ENCODE peak calls at places on chromosomes 16 and 17, in six cellular contexts. One of them, this sample, is unnamed.
A peak's percentile ranks its signal among the peaks of the same experiment; 100 is the strongest.

GRCh38 chr16:51359141-51359960 is 208.3 kb upstream of the SALL1 start:
- DNase-seq in H9: peak; percentile 43
- DNase-seq in AG10803: peak; percentile 11
- DNase-seq in central memory CD4-positive, alpha-beta T cell: no peak
- DNase-seq in stimulated activated CD4-positive, alpha-beta T cell treated with anti-CD3 and anti-CD28 coated beads, Interleukin-2, amount 100 ng/mL, for 24 hours: no peak
- DNase-seq in RCC 7860: no peak
- DNase-seq in this sample: peak; percentile 60

GRCh38 chr17:2975469-2975958 is 87.9 kb downstream of the OR1D5 start:
- DNase-seq in H9: peak; percentile 27
- DNase-seq in AG10803: no peak
- DNase-seq in central memory CD4-positive, alpha-beta T cell: no peak
- DNase-seq in stimulated activated CD4-positive, alpha-beta T cell treated with anti-CD3 and anti-CD28 coated beads, Interleukin-2, amount 100 ng/mL, for 24 hours: no peak
- DNase-seq in RCC 7860: peak; percentile 53
- DNase-seq in this sample: no peak

GRCh38 chr17:47099987-47100711 is 88.9 kb downstream of the CDC27 start:
- DNase-seq in H9: peak; percentile 92
- DNase-seq in AG10803: peak; percentile 84
- DNase-seq in central memory CD4-positive, alpha-beta T cell: peak; percentile 84
- DNase-seq in stimulated activated CD4-positive, alpha-beta T cell treated with anti-CD3 and anti-CD28 coated beads, Interleukin-2, amount 100 ng/mL, for 24 hours: peak; percentile 93
- DNase-seq in RCC 7860: peak; percentile 79
- DNase-seq in this sample: peak; percentile 86

GRCh38 chr16:69482410-69482951 is 58.1 kb downstream of the CYB5B start:
- DNase-seq in H9: no peak
- DNase-seq in AG10803: peak; percentile 90
- DNase-seq in central memory CD4-positive, alpha-beta T cell: no peak
- DNase-seq in stimulated activated CD4-positive, alpha-beta T cell treated with anti-CD3 and anti-CD28 coated beads, Interleukin-2, amount 100 ng/mL, for 24 hours: no peak
- DNase-seq in RCC 7860: no peak
- DNase-seq in this sample: no peak

GRCh38 chr17:19533718-19534561 is at the start of gene SLC47A1:
- DNase-seq in H9: peak; percentile 63
- DNase-seq in AG10803: no peak
- DNase-seq in central memory CD4-positive, alpha-beta T cell: no peak
- DNase-seq in stimulated activated CD4-positive, alpha-beta T cell treated with anti-CD3 and anti-CD28 coated beads, Interleukin-2, amount 100 ng/mL, for 24 hours: peak; percentile 52
- DNase-seq in RCC 7860: no peak
- DNase-seq in this sample: peak; percentile 89

GRCh38 chr17:81967533-81968395 is 6.8 kb upstream of the NOTUM start:
- DNase-seq in H9: peak; percentile 95
- DNase-seq in AG10803: peak; percentile 71
- DNase-seq in central memory CD4-positive, alpha-beta T cell: peak; percentile 84
- DNase-seq in stimulated activated CD4-positive, alpha-beta T cell treated with anti-CD3 and anti-CD28 coated beads, Interleukin-2, amount 100 ng/mL, for 24 hours: peak; percentile 90
- DNase-seq in RCC 7860: no peak
- DNase-seq in this sample: peak; percentile 95

GRCh38 chr17:31918701-31919128 is 17.2 kb upstream of the UTP6 start:
- DNase-seq in H9: no peak
- DNase-seq in AG10803: no peak
- DNase-seq in central memory CD4-positive, alpha-beta T cell: no peak
- DNase-seq in stimulated activated CD4-positive, alpha-beta T cell treated with anti-CD3 and anti-CD28 coated beads, Interleukin-2, amount 100 ng/mL, for 24 hours: no peak
- DNase-seq in RCC 7860: no peak
- DNase-seq in this sample: no peak

GRCh38 chr17:17593222-17593620 is 1.7 kb upstream of the PEMT start:
- DNase-seq in H9: no peak
- DNase-seq in AG10803: no peak
- DNase-seq in central memory CD4-positive, alpha-beta T cell: no peak
- DNase-seq in stimulated activated CD4-positive, alpha-beta T cell treated with anti-CD3 and anti-CD28 coated beads, Interleukin-2, amount 100 ng/mL, for 24 hours: no peak
- DNase-seq in RCC 7860: no peak
- DNase-seq in this sample: no peak

GRCh38 chr16:66569827-66570405 is 3.7 kb downstream of the CMTM1 start:
- DNase-seq in H9: no peak
- DNase-seq in AG10803: peak; percentile 41
- DNase-seq in central memory CD4-positive, alpha-beta T cell: no peak
- DNase-seq in stimulated activated CD4-positive, alpha-beta T cell treated with anti-CD3 and anti-CD28 coated beads, Interleukin-2, amount 100 ng/mL, for 24 hours: no peak
- DNase-seq in RCC 7860: no peak
- DNase-seq in this sample: no peak

GRCh38 chr17:27445971-27446370 is 10.3 kb upstream of the KSR1 start:
- DNase-seq in H9: no peak
- DNase-seq in AG10803: no peak
- DNase-seq in central memory CD4-positive, alpha-beta T cell: no peak
- DNase-seq in stimulated activated CD4-positive, alpha-beta T cell treated with anti-CD3 and anti-CD28 coated beads, Interleukin-2, amount 100 ng/mL, for 24 hours: no peak
- DNase-seq in RCC 7860: no peak
- DNase-seq in this sample: no peak

GRCh38 chr17:41985919-41986318 is 19.3 kb downstream of the CNP start:
- DNase-seq in H9: no peak
- DNase-seq in AG10803: no peak
- DNase-seq in central memory CD4-positive, alpha-beta T cell: no peak
- DNase-seq in stimulated activated CD4-positive, alpha-beta T cell treated with anti-CD3 and anti-CD28 coated beads, Interleukin-2, amount 100 ng/mL, for 24 hours: no peak
- DNase-seq in RCC 7860: no peak
- DNase-seq in this sample: no peak

GRCh38 chr16:67163164-67163902 is 1.2 kb upstream of the HSF4 start:
- DNase-seq in H9: no peak
- DNase-seq in AG10803: peak; percentile 39
- DNase-seq in central memory CD4-positive, alpha-beta T cell: peak; percentile 48
- DNase-seq in stimulated activated CD4-positive, alpha-beta T cell treated with anti-CD3 and anti-CD28 coated beads, Interleukin-2, amount 100 ng/mL, for 24 hours: peak; percentile 65
- DNase-seq in RCC 7860: no peak
- DNase-seq in this sample: peak; percentile 84

GRCh38 chr16:180921-181667 is 835 bp downstream of the HBQ1 start:
- DNase-seq in H9: peak; percentile 91
- DNase-seq in AG10803: peak; percentile 42
- DNase-seq in central memory CD4-positive, alpha-beta T cell: peak; percentile 76
- DNase-seq in stimulated activated CD4-positive, alpha-beta T cell treated with anti-CD3 and anti-CD28 coated beads, Interleukin-2, amount 100 ng/mL, for 24 hours: peak; percentile 90
- DNase-seq in RCC 7860: peak; percentile 18
- DNase-seq in this sample: peak; percentile 99

GRCh38 chr17:38789185-38789584 is 10.2 kb downstream of the PIP4K2B start:
- DNase-seq in H9: no peak
- DNase-seq in AG10803: peak; percentile 22
- DNase-seq in central memory CD4-positive, alpha-beta T cell: no peak
- DNase-seq in stimulated activated CD4-positive, alpha-beta T cell treated with anti-CD3 and anti-CD28 coated beads, Interleukin-2, amount 100 ng/mL, for 24 hours: no peak
- DNase-seq in RCC 7860: no peak
- DNase-seq in this sample: peak; percentile 34

GRCh38 chr16:70729292-70729691 is 43.4 kb upstream of the MTSS2 start:
- DNase-seq in H9: no peak
- DNase-seq in AG10803: no peak
- DNase-seq in central memory CD4-positive, alpha-beta T cell: no peak
- DNase-seq in stimulated activated CD4-positive, alpha-beta T cell treated with anti-CD3 and anti-CD28 coated beads, Interleukin-2, amount 100 ng/mL, for 24 hours: no peak
- DNase-seq in RCC 7860: no peak
- DNase-seq in this sample: no peak

GRCh38 chr17:5769936-5770335 is 185.6 kb upstream of the NLRP1 start:
- DNase-seq in H9: peak; percentile 55
- DNase-seq in AG10803: peak; percentile 17
- DNase-seq in central memory CD4-positive, alpha-beta T cell: no peak
- DNase-seq in stimulated activated CD4-positive, alpha-beta T cell treated with anti-CD3 and anti-CD28 coated beads, Interleukin-2, amount 100 ng/mL, for 24 hours: no peak
- DNase-seq in RCC 7860: no peak
- DNase-seq in this sample: peak; percentile 58

GRCh38 chr17:1484586-1485310 is 7.7 kb downstream of the MYO1C start:
- DNase-seq in H9: peak; percentile 88
- DNase-seq in AG10803: no peak
- DNase-seq in central memory CD4-positive, alpha-beta T cell: peak; percentile 58
- DNase-seq in stimulated activated CD4-positive, alpha-beta T cell treated with anti-CD3 and anti-CD28 coated beads, Interleukin-2, amount 100 ng/mL, for 24 hours: peak; percentile 26
- DNase-seq in RCC 7860: peak; percentile 28
- DNase-seq in this sample: peak; percentile 89

GRCh38 chr17:16511515-16511914 is 19.5 kb upstream of the LRRC75A start:
- DNase-seq in H9: no peak
- DNase-seq in AG10803: no peak
- DNase-seq in central memory CD4-positive, alpha-beta T cell: no peak
- DNase-seq in stimulated activated CD4-positive, alpha-beta T cell treated with anti-CD3 and anti-CD28 coated beads, Interleukin-2, amount 100 ng/mL, for 24 hours: no peak
- DNase-seq in RCC 7860: no peak
- DNase-seq in this sample: no peak

GRCh38 chr17:76752006-76752405 is 14.1 kb downstream of the MFSD11 start:
- DNase-seq in H9: no peak
- DNase-seq in AG10803: no peak
- DNase-seq in central memory CD4-positive, alpha-beta T cell: peak; percentile 61
- DNase-seq in stimulated activated CD4-positive, alpha-beta T cell treated with anti-CD3 and anti-CD28 coated beads, Interleukin-2, amount 100 ng/mL, for 24 hours: no peak
- DNase-seq in RCC 7860: no peak
- DNase-seq in this sample: no peak

GRCh38 chr17:39527220-39527813 is 66.0 kb downstream of the CDK12 start:
- DNase-seq in H9: no peak
- DNase-seq in AG10803: peak; percentile 16
- DNase-seq in central memory CD4-positive, alpha-beta T cell: peak; percentile 2
- DNase-seq in stimulated activated CD4-positive, alpha-beta T cell treated with anti-CD3 and anti-CD28 coated beads, Interleukin-2, amount 100 ng/mL, for 24 hours: no peak
- DNase-seq in RCC 7860: no peak
- DNase-seq in this sample: peak; percentile 48

GRCh38 chr17:17682293-17682736 is 1.1 kb downstream of the RAI1 start:
- DNase-seq in H9: no peak
- DNase-seq in AG10803: peak; percentile 50
- DNase-seq in central memory CD4-positive, alpha-beta T cell: peak; percentile 35
- DNase-seq in stimulated activated CD4-positive, alpha-beta T cell treated with anti-CD3 and anti-CD28 coated beads, Interleukin-2, amount 100 ng/mL, for 24 hours: peak; percentile 73
- DNase-seq in RCC 7860: peak; percentile 12
- DNase-seq in this sample: peak; percentile 80

GRCh38 chr17:8946476-8946875 is 19.0 kb downstream of the PIK3R5 start:
- DNase-seq in H9: peak; percentile 17
- DNase-seq in AG10803: peak; percentile 37
- DNase-seq in central memory CD4-positive, alpha-beta T cell: no peak
- DNase-seq in stimulated activated CD4-positive, alpha-beta T cell treated with anti-CD3 and anti-CD28 coated beads, Interleukin-2, amount 100 ng/mL, for 24 hours: no peak
- DNase-seq in RCC 7860: no peak
- DNase-seq in this sample: no peak

GRCh38 chr17:80017226-80018010 is 18.3 kb downstream of the TBC1D16 start:
- DNase-seq in H9: no peak
- DNase-seq in AG10803: no peak
- DNase-seq in central memory CD4-positive, alpha-beta T cell: no peak
- DNase-seq in stimulated activated CD4-positive, alpha-beta T cell treated with anti-CD3 and anti-CD28 coated beads, Interleukin-2, amount 100 ng/mL, for 24 hours: no peak
- DNase-seq in RCC 7860: no peak
- DNase-seq in this sample: no peak

GRCh38 chr17:44400226-44400847 is 10.9 kb upstream of the ITGA2B start:
- DNase-seq in H9: no peak
- DNase-seq in AG10803: peak; percentile 26
- DNase-seq in central memory CD4-positive, alpha-beta T cell: no peak
- DNase-seq in stimulated activated CD4-positive, alpha-beta T cell treated with anti-CD3 and anti-CD28 coated beads, Interleukin-2, amount 100 ng/mL, for 24 hours: no peak
- DNase-seq in RCC 7860: no peak
- DNase-seq in this sample: peak; percentile 48

GRCh38 chr17:15659663-15660062 is 24.4 kb downstream of the TRIM16 start:
- DNase-seq in H9: peak; percentile 58
- DNase-seq in AG10803: no peak
- DNase-seq in central memory CD4-positive, alpha-beta T cell: no peak
- DNase-seq in stimulated activated CD4-positive, alpha-beta T cell treated with anti-CD3 and anti-CD28 coated beads, Interleukin-2, amount 100 ng/mL, for 24 hours: no peak
- DNase-seq in RCC 7860: no peak
- DNase-seq in this sample: no peak

GRCh38 chr16:48113471-48113870 is 42.3 kb downstream of the ABCC12 start:
- DNase-seq in H9: peak; percentile 54
- DNase-seq in AG10803: no peak
- DNase-seq in central memory CD4-positive, alpha-beta T cell: no peak
- DNase-seq in stimulated activated CD4-positive, alpha-beta T cell treated with anti-CD3 and anti-CD28 coated beads, Interleukin-2, amount 100 ng/mL, for 24 hours: no peak
- DNase-seq in RCC 7860: no peak
- DNase-seq in this sample: peak; percentile 51

GRCh38 chr17:17351901-17352781 is 49.0 kb downstream of the NT5M start:
- DNase-seq in H9: peak; percentile 46
- DNase-seq in AG10803: no peak
- DNase-seq in central memory CD4-positive, alpha-beta T cell: no peak
- DNase-seq in stimulated activated CD4-positive, alpha-beta T cell treated with anti-CD3 and anti-CD28 coated beads, Interleukin-2, amount 100 ng/mL, for 24 hours: no peak
- DNase-seq in RCC 7860: no peak
- DNase-seq in this sample: peak; percentile 55

GRCh38 chr17:61836266-61837174 is 26.8 kb downstream of the BRIP1 start:
- DNase-seq in H9: no peak
- DNase-seq in AG10803: no peak
- DNase-seq in central memory CD4-positive, alpha-beta T cell: no peak
- DNase-seq in stimulated activated CD4-positive, alpha-beta T cell treated with anti-CD3 and anti-CD28 coated beads, Interleukin-2, amount 100 ng/mL, for 24 hours: no peak
- DNase-seq in RCC 7860: no peak
- DNase-seq in this sample: no peak

GRCh38 chr17:21816592-21817567 is 124.6 kb downstream of the KCNJ18 start:
- DNase-seq in H9: no peak
- DNase-seq in AG10803: no peak
- DNase-seq in central memory CD4-positive, alpha-beta T cell: no peak
- DNase-seq in stimulated activated CD4-positive, alpha-beta T cell treated with anti-CD3 and anti-CD28 coated beads, Interleukin-2, amount 100 ng/mL, for 24 hours: no peak
- DNase-seq in RCC 7860: no peak
- DNase-seq in this sample: no peak

GRCh38 chr16:84459941-84460405 is 44.5 kb downstream of the MEAK7 start:
- DNase-seq in H9: no peak
- DNase-seq in AG10803: no peak
- DNase-seq in central memory CD4-positive, alpha-beta T cell: no peak
- DNase-seq in stimulated activated CD4-positive, alpha-beta T cell treated with anti-CD3 and anti-CD28 coated beads, Interleukin-2, amount 100 ng/mL, for 24 hours: no peak
- DNase-seq in RCC 7860: no peak
- DNase-seq in this sample: peak; percentile 50

GRCh38 chr17:27975146-27976011 is 67.1 kb upstream of the NLK start:
- DNase-seq in H9: no peak
- DNase-seq in AG10803: no peak
- DNase-seq in central memory CD4-positive, alpha-beta T cell: no peak
- DNase-seq in stimulated activated CD4-positive, alpha-beta T cell treated with anti-CD3 and anti-CD28 coated beads, Interleukin-2, amount 100 ng/mL, for 24 hours: no peak
- DNase-seq in RCC 7860: no peak
- DNase-seq in this sample: no peak

GRCh38 chr16:57677622-57678369 is 9.7 kb downstream of the ADGRG3 start:
- DNase-seq in H9: no peak
- DNase-seq in AG10803: no peak
- DNase-seq in central memory CD4-positive, alpha-beta T cell: no peak
- DNase-seq in stimulated activated CD4-positive, alpha-beta T cell treated with anti-CD3 and anti-CD28 coated beads, Interleukin-2, amount 100 ng/mL, for 24 hours: no peak
- DNase-seq in RCC 7860: no peak
- DNase-seq in this sample: no peak

GRCh38 chr17:58488428-58488890 is 251 bp upstream of the HSF5 start:
- DNase-seq in H9: no peak
- DNase-seq in AG10803: no peak
- DNase-seq in central memory CD4-positive, alpha-beta T cell: no peak
- DNase-seq in stimulated activated CD4-positive, alpha-beta T cell treated with anti-CD3 and anti-CD28 coated beads, Interleukin-2, amount 100 ng/mL, for 24 hours: no peak
- DNase-seq in RCC 7860: no peak
- DNase-seq in this sample: no peak

GRCh38 chr17:45043268-45043681 is 8.2 kb downstream of the DCAKD start:
- DNase-seq in H9: no peak
- DNase-seq in AG10803: peak; percentile 65
- DNase-seq in central memory CD4-positive, alpha-beta T cell: no peak
- DNase-seq in stimulated activated CD4-positive, alpha-beta T cell treated with anti-CD3 and anti-CD28 coated beads, Interleukin-2, amount 100 ng/mL, for 24 hours: no peak
- DNase-seq in RCC 7860: no peak
- DNase-seq in this sample: no peak

GRCh38 chr16:1876468-1876867 is 4.5 kb upstream of the MEIOB start:
- DNase-seq in H9: no peak
- DNase-seq in AG10803: no peak
- DNase-seq in central memory CD4-positive, alpha-beta T cell: no peak
- DNase-seq in stimulated activated CD4-positive, alpha-beta T cell treated with anti-CD3 and anti-CD28 coated beads, Interleukin-2, amount 100 ng/mL, for 24 hours: no peak
- DNase-seq in RCC 7860: no peak
- DNase-seq in this sample: no peak

GRCh38 chr16:30951785-30952184 is 2.9 kb downstream of the ORAI3 start:
- DNase-seq in H9: no peak
- DNase-seq in AG10803: peak; percentile 58
- DNase-seq in central memory CD4-positive, alpha-beta T cell: no peak
- DNase-seq in stimulated activated CD4-positive, alpha-beta T cell treated with anti-CD3 and anti-CD28 coated beads, Interleukin-2, amount 100 ng/mL, for 24 hours: no peak
- DNase-seq in RCC 7860: no peak
- DNase-seq in this sample: no peak

GRCh38 chr17:73706858-73707257 is 62.6 kb upstream of the SDK2 start:
- DNase-seq in H9: no peak
- DNase-seq in AG10803: no peak
- DNase-seq in central memory CD4-positive, alpha-beta T cell: no peak
- DNase-seq in stimulated activated CD4-positive, alpha-beta T cell treated with anti-CD3 and anti-CD28 coated beads, Interleukin-2, amount 100 ng/mL, for 24 hours: no peak
- DNase-seq in RCC 7860: no peak
- DNase-seq in this sample: no peak

GRCh38 chr17:77465358-77466041 is 324.7 kb downstream of the SEC14L1 start:
- DNase-seq in H9: peak; percentile 69
- DNase-seq in AG10803: peak; percentile 68
- DNase-seq in central memory CD4-positive, alpha-beta T cell: peak; percentile 84
- DNase-seq in stimulated activated CD4-positive, alpha-beta T cell treated with anti-CD3 and anti-CD28 coated beads, Interleukin-2, amount 100 ng/mL, for 24 hours: peak; percentile 74
- DNase-seq in RCC 7860: no peak
- DNase-seq in this sample: peak; percentile 81

GRCh38 chr16:4489030-4489429 is 12.8 kb downstream of the HMOX2 start:
- DNase-seq in H9: no peak
- DNase-seq in AG10803: peak; percentile 86
- DNase-seq in central memory CD4-positive, alpha-beta T cell: no peak
- DNase-seq in stimulated activated CD4-positive, alpha-beta T cell treated with anti-CD3 and anti-CD28 coated beads, Interleukin-2, amount 100 ng/mL, for 24 hours: no peak
- DNase-seq in RCC 7860: peak; percentile 93
- DNase-seq in this sample: no peak

This sample was measured in H7.